ENCODE peak calls at places on chromosomes 13 and 19, in seven cellular contexts. C is caudate nucleus; S is uterus; Y is HFFc6; Q is HT1080; O is NB4; G is stimulated activated CD8-positive, alpha-beta memory T cell treated with anti-CD3 and anti-CD28 coated beads, Interleukin-4, amount 100 ng/mL, for 24 hours. P is an unnamed sample.

GRCh38 chr19:14563989-14564650 is 7.7 kb downstream of the NDUFB7 start:
- DNase-seq in O (peak; percentile 48), Y (no peak), S (no peak), Q (no peak), C (no peak), G (no peak), P (peak; percentile 51)

GRCh38 chr13:102401305-102401704 is 543 bp downstream of the FGF14 start:
- DNase-seq in Q (no peak), G (no peak), O (no peak), C (no peak), Y (no peak), S (no peak), P (no peak)

GRCh38 chr13:111034811-111035210 is 80.3 kb upstream of the ARHGEF7 start:
- DNase-seq in O (no peak), Y (peak; percentile 38), G (no peak), C (no peak), Q (no peak), S (no peak), P (no peak)

GRCh38 chr13:33140161-33140560 is 123.9 kb downstream of the KL start:
- DNase-seq in Q (no peak), O (no peak), G (no peak), S (no peak), Y (no peak), C (no peak), P (no peak)

GRCh38 chr19:11656535-11656934 is 59.3 kb downstream of the ZNF627 start:
- DNase-seq in Y (no peak), S (no peak), G (no peak), C (no peak), Q (no peak), O (no peak), P (no peak)

GRCh38 chr13:48255954-48256353 is 22.9 kb downstream of the ITM2B start:
- DNase-seq in C (no peak), Y (no peak), Q (no peak), S (no peak), G (no peak), O (no peak), P (no peak)

GRCh38 chr19:10402441-10403038 is 802 bp downstream of the CDC37 start:
- DNase-seq in Q (peak; percentile 60), C (no peak), S (no peak), Y (peak; percentile 18), G (no peak), O (peak; percentile 73), P (no peak)

GRCh38 chr19:41452584-41453275 is 9.8 kb downstream of the ERICH4 start:
- DNase-seq in G (no peak), Y (no peak), S (no peak), O (no peak), C (no peak), Q (no peak), P (no peak)

GRCh38 chr19:49866933-49867782 is at the start of gene PNKP:
- DNase-seq in Y (peak; percentile 88), C (peak; percentile 98), Q (peak; percentile 94), O (peak; percentile 93), S (peak; percentile 92), G (peak; percentile 82), P (peak; percentile 95)

GRCh38 chr13:44648392-44649117 is 72.4 kb upstream of the TSC22D1 start:
- DNase-seq in Y (no peak), S (no peak), Q (no peak), G (no peak), C (no peak), O (peak; percentile 5), P (peak; percentile 27)

P was measured in T-helper 2 cell.